ENCODE peak calls at places on chromosomes 5 and 9, in four cellular contexts. E is tibial artery; P is small intestine; I is CD8-positive, alpha-beta T cell. B is an unnamed sample.
A peak's percentile ranks its signal among the peaks of the same experiment; 100 is the strongest.

GRCh38 chr5:17314907-17315471 is 97.6 kb downstream of the BASP1 start:
- DNase-seq in E (no peak), P (no peak), I (no peak), B (no peak)

GRCh38 chr5:119355244-119355635 is 579 bp upstream of the TNFAIP8 start:
- DNase-seq in E (no peak), P (no peak), I (peak; percentile 58), B (peak; percentile 50)

GRCh38 chr5:113042491-113043243 is 66.1 kb downstream of the DCP2 start:
- DNase-seq in E (no peak), P (no peak), I (no peak), B (no peak)

GRCh38 chr9:103681435-103681834 is 412.7 kb upstream of the SMC2 start:
- DNase-seq in E (no peak), P (no peak), I (no peak), B (no peak)

GRCh38 chr9:119934497-119934896 is 565.3 kb upstream of the BRINP1 start:
- DNase-seq in E (no peak), P (no peak), I (no peak), B (no peak)

GRCh38 chr5:5330723-5331530 is 91.5 kb upstream of the ICE1 start:
- DNase-seq in E (no peak), P (no peak), I (no peak), B (no peak)

GRCh38 chr9:112285056-112285455 is 48.4 kb downstream of the PTBP3 start:
- DNase-seq in E (no peak), P (no peak), I (no peak), B (no peak)

GRCh38 chr5:180633283-180634177 is 15.9 kb downstream of the FLT4 start:
- DNase-seq in E (no peak), P (no peak), I (no peak), B (no peak)

GRCh38 chr5:156528673-156529072 is 201.7 kb downstream of the SGCD start:
- DNase-seq in E (no peak), P (no peak), I (no peak), B (no peak)

GRCh38 chr9:20315672-20316071 is 306.6 kb downstream of the MLLT3 start:
- DNase-seq in E (no peak), P (no peak), I (no peak), B (no peak)

GRCh38 chr9:17862081-17862480 is 283.2 kb downstream of the SH3GL2 start:
- DNase-seq in E (peak; percentile 29), P (no peak), I (no peak), B (no peak)

GRCh38 chr5:172943283-172943841 is 15.9 kb upstream of the RPL26L1 start:
- DNase-seq in E (peak; percentile 21), P (no peak), I (no peak), B (no peak)

GRCh38 chr9:96078866-96079505 is 203.5 kb downstream of the ERCC6L2 start:
- DNase-seq in E (no peak), P (no peak), I (no peak), B (no peak)

GRCh38 chr5:83149671-83150070 is 72.3 kb downstream of the XRCC4 start:
- DNase-seq in E (no peak), P (no peak), I (no peak), B (no peak)

GRCh38 chr5:143509758-143510221 is 106.3 kb upstream of the NR3C1 start:
- DNase-seq in E (no peak), P (no peak), I (no peak), B (no peak)

GRCh38 chr9:37464426-37465248 is 613 bp downstream of the ZBTB5 start:
- DNase-seq in E (peak; percentile 75), P (peak; percentile 76), I (peak; percentile 87), B (peak; percentile 62)

DNA sequence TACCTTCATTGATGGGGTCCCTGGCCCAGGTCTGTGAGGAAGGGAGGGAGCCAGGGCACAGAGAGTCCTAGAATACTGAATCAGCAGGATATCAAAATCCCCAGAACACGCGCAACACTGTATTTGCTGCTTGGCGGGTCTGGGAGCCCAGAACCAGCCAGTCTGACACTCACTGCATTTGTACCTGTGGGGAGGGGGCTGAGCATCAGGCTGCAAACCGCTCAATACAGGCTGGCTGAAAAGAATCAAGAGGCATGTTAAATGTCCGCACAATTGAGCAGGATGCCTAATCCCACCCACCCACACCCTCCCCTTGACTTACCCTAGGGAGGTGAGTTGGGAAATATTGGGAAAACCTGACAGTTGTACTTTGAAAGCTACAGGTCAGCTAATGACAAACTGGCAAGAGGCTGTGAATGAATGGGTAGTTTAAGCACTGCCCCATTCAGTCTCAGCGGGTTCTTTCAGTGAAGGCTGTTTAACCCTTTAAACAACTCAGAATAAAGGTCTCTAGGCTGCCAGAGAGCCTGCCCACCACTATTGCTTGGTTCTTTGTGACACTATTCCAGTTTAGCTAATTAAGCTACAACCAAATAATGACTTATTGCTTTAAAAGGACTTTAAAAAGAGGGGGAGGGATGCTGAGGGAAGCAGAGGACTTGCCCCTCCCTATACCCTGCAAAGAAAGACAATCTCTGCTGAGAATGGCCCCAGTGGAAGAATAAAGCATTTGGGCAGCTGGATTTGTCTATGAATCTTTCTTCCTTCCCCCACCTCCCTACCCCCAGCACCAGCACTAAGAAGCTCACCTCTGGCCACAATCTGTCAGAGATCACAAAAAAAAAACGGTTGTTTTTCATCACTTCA is 5.0 kb downstream of the SPRY4 start:
- DNase-seq in E (no peak), P (no peak), I (no peak), B (no peak)
- H3K4me1 ChIP-seq in E (peaks cover 80% of the 10 kb centered on the region), P (peaks cover 39% of the 10 kb centered on the region), I (peaks cover 34% of the 10 kb centered on the region), B (peaks cover 22% of the 10 kb centered on the region)

DNA sequence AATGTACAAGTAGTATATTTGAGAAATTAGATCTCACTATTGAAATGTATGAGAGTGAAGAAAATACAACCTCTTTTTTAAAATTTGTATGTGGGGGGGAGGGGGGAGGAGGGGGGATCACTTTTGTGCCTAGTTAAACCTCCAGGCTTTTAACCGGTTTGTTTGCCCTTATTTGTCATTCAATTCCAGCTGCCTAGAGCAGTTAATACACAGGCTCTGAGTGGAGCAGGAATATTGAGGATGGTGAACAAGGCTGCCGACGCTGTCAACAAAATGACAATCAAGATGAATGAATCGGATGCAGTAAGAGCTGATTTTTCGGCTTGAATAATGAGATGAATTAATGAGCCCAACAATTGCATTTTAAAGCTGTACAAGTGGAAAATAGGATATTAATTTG is 28.7 kb upstream of the SNX24 start:
- DNase-seq in E (no peak), P (no peak), I (no peak), B (no peak)
- H3K4me3 ChIP-seq in E (no peak overlapping the region), P (no peak overlapping the region), I (no peak overlapping the region), B (no peak overlapping the region)

GRCh38 chr5:95080026-95080425 is 204.9 kb downstream of the MCTP1 start:
- DNase-seq in E (no peak), P (no peak), I (no peak), B (no peak)
- H3K4me1 ChIP-seq in E (no peaks in the 10 kb centered on the region), P (no peaks in the 10 kb centered on the region), I (no peaks in the 10 kb centered on the region), B (no peaks in the 10 kb centered on the region)

DNA sequence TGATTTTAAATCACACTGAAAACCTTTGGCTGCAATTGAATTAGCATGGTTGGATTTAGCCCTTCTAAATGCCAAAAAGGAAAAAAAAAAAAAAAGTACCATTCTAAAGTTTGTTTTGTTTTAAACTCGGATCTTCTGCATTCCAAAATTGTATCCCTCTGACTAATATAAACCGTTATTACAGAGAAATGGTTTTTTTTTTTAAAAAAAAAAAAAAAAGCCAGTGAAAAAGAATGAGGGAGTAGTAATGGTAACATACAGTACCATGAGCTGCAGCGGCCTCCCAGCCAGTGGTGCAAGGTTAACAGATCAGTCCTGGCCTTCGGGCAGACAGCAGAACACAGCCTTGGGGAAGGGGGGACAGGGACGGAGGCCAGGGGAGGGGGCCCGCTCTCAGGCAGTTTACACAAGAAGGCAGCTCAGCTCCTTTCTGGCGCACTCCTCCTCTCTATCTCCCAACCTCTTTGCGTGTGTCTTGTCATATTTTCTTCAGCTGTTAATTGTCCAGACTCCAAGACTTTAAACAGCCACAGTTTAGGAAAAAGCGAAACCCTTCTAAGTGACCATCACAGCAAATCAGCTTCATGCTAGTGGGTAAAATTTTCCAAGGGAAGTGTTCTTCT is 165.9 kb downstream of the BNC2 start:
- DNase-seq in E (peak; percentile 69), P (no peak), I (no peak), B (no peak)
- H3K4me3 ChIP-seq in E (peak overlapping the region; percentile 41), P (no peak overlapping the region), I (no peak overlapping the region), B (no peak overlapping the region)

DNA sequence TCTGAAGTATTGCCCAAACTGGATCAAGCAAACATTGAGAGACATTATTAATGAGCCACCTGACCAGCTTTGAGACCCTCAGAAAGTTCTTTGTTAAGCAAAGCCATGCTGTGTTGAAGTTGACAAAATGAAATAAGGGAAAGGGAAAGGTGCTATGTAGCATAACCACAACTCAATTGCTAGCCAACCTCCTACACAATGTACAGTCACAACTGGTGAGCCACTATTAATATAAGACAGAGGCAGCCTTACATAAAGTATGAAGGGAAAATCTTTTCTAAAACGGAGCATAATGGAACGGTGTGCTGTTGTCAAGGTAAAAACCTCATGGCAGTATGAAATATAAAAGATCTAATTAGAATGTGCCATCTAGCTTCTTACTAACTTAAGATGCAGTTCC is 375.8 kb upstream of the ST8SIA4 start:
- DNase-seq in E (no peak), P (no peak), I (no peak), B (no peak)
- H3K4me1 ChIP-seq in E (no peaks in the 10 kb centered on the region), P (no peaks in the 10 kb centered on the region), I (no peaks in the 10 kb centered on the region), B (no peaks in the 10 kb centered on the region)

GRCh38 chr5:78213799-78214198 is 80.7 kb downstream of the AP3B1 start:
- DNase-seq in E (no peak), P (no peak), I (no peak), B (no peak)

GRCh38 chr5:78211052-78211451 is 83.4 kb downstream of the AP3B1 start:
- DNase-seq in E (no peak), P (no peak), I (no peak), B (no peak)

GRCh38 chr5:78221467-78221866 is 73.0 kb downstream of the AP3B1 start:
- DNase-seq in E (no peak), P (no peak), I (no peak), B (no peak)

GRCh38 chr5:78215972-78216371 is 78.5 kb downstream of the AP3B1 start:
- DNase-seq in E (no peak), P (no peak), I (no peak), B (no peak)

GRCh38 chr5:78215565-78215964 is 78.9 kb downstream of the AP3B1 start:
- DNase-seq in E (no peak), P (no peak), I (no peak), B (no peak)
- H3K4me3 ChIP-seq in E (no peak overlapping the region), P (no peak overlapping the region), I (no peak overlapping the region), B (no peak overlapping the region)

GRCh38 chr9:126527109-126527825 is 86.5 kb upstream of the LMX1B start:
- DNase-seq in E (no peak), P (no peak), I (no peak), B (no peak)
- H3K4me1 ChIP-seq in E (peaks cover 3% of the 10 kb centered on the region), P (no peaks in the 10 kb centered on the region), I (peaks cover 6% of the 10 kb centered on the region), B (peaks cover 6% of the 10 kb centered on the region)

GRCh38 chr5:141050622-141051525 is at the start of gene PCDHB1:
- DNase-seq in E (no peak), P (no peak), I (no peak), B (no peak)

GRCh38 chr5:141051526-141051876 is 327 bp downstream of the PCDHB1 start:
- DNase-seq in E (no peak), P (no peak), I (no peak), B (no peak)
- H3K4me3 ChIP-seq in E (peak overlapping the region; percentile 46), P (no peak overlapping the region), I (peak overlapping the region; percentile 23), B (no peak overlapping the region)

DNA sequence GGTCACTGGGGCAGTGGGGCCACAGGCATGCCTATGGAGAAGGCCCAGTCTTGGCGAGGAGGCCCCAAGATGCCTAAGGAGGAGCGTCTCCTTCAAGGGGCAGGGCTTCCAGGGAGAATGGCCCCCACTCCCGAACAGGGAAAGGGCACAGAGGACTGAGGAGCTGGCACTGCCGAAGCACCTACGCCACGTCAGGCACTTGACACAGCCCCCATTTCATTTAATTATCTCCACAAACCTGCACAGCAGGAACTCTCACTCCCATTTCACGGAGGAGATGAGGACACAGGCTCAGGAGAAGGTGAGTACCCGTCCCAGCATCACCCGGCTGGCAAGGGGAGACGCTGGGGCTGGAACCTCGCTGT is 26.0 kb downstream of the EGR1 start:
- DNase-seq in E (no peak), P (no peak), I (no peak), B (no peak)
- H3K4me1 ChIP-seq in E (peaks cover 33% of the 10 kb centered on the region), P (peaks cover 4% of the 10 kb centered on the region), I (peaks cover 19% of the 10 kb centered on the region), B (peaks cover 22% of the 10 kb centered on the region)